ENCODE peak calls at places on chromosomes 6 and 20, in four cellular contexts. M is spleen, O is suprapubic skin, H is SK-N-SH. W is an unnamed sample. For H3K4me1 and H3K9me3, the result is how much of the 10 kb centered on the place peaks cover.

GRCh38 chr6:85418059-85418458 is 31.8 kb upstream of the NT5E start:
- DNase-seq in H (no peak), O (no peak), M (no peak), W (no peak)

GRCh38 chr20:57680131-57680716 is 29.6 kb downstream of the PMEPA1 start:
- DNase-seq in O (no peak), M (no peak), H (no peak), W (peak)

GRCh38 chr6:25925808-25926325 is 4.6 kb downstream of the SLC17A2 start:
- DNase-seq in H (peak), M (no peak), O (no peak), W (no peak)

GRCh38 chr6:52141596-52141995 is 44.6 kb upstream of the IL17A start:
- DNase-seq in H (no peak), M (no peak), O (no peak), W (no peak)

GRCh38 chr6:167978607-167979006 is 18.9 kb upstream of the KIF25 start:
- DNase-seq in O (no peak), M (no peak), H (no peak), W (no peak)

GRCh38 chr6:134908906-134909516 is 40.9 kb downstream of the ALDH8A1 start:
- DNase-seq in M (no peak), O (peak), H (no peak), W (peak)

GRCh38 chr20:2816030-2816582 is at the start of gene TMEM239:
- DNase-seq in H (peak), O (no peak), M (no peak), W (no peak)

GRCh38 chr20:40265872-40266533 is 423.0 kb downstream of the MAFB start:
- DNase-seq in O (no peak), M (no peak), H (peak), W (peak)

GRCh38 chr6:78231002-78231401 is 578.2 kb downstream of the MEI4 start:
- DNase-seq in H (no peak), O (no peak), M (no peak), W (no peak)

GRCh38 chr20:10807013-10807412 is 133.2 kb upstream of the JAG1 start:
- DNase-seq in M (no peak), O (no peak), H (no peak), W (no peak)

GRCh38 chr6:88248709-88249321 is 82.7 kb upstream of the CNR1 start:
- DNase-seq in M (no peak), H (no peak), O (no peak), W (no peak)

GRCh38 chr6:133542056-133542821 is 301.1 kb downstream of the EYA4 start:
- DNase-seq in H (no peak), M (no peak), O (no peak), W (no peak)

GRCh38 chr6:165245716-165246115 is 63.7 kb downstream of the C6orf118 start:
- DNase-seq in H (no peak), O (no peak), M (no peak), W (no peak)

GRCh38 chr20:39893013-39893685 is 795.9 kb downstream of the MAFB start:
- DNase-seq in O (no peak), H (no peak), M (no peak), W (no peak)

GRCh38 chr6:130872250-130873095 is 45.3 kb downstream of the SMLR1 start:
- DNase-seq in M (peak), H (peak), O (peak), W (peak)

GRCh38 chr20:53869466-53870258 is 200.7 kb downstream of the BCAS1 start:
- DNase-seq in O (no peak), H (peak), M (no peak), W (peak)
- H3K4me1 ChIP-seq in O (half or more), H (half or more), M (half or more), W (half or more)

GRCh38 chr20:30599990-30600389 is 657.5 kb upstream of the DEFB115 start:
- DNase-seq in O (no peak), H (no peak), M (no peak), W (no peak)
- H3K9me3 ChIP-seq in O (under half), H (under half), M (under half), W (under half)

DNA sequence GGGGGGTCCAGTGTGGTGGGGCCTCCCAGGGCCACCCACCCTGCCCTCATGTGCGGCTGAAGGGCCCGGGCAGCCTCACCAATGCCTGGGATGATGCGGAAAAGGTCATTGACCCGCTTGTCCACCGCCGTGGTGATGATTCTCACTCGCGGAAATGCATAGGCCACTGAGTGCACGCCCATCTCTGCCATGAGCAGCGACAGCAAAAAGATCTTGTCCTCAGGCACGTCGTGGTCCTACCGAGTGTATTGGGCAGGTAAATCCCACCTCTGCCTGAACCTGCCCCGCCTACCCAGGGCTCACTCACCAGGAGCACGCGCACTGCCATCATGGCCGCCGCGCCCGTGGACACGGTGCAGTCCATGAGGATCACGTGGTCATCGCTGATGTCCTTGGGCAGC is 16.1 kb downstream of the UCKL1 start:
- DNase-seq in O (no peak), H (no peak), M (no peak), W (no peak)
- TF ChIP-seq POLR2AphosphoS5 in O (no peak), H (no peak), M (peak), W (no peak)

GRCh38 chr6:153328194-153328593 is 197.1 kb upstream of the RGS17 start:
- DNase-seq in O (no peak), H (no peak), M (no peak), W (no peak)

GRCh38 chr6:153325661-153326060 is 194.6 kb upstream of the RGS17 start:
- DNase-seq in M (no peak), O (no peak), H (no peak), W (no peak)
- H3K4me1 ChIP-seq in M (under half), O (under half), H (under half), W (under half)

GRCh38 chr6:22132662-22133061 is 164.2 kb downstream of the PRL start:
- DNase-seq in O (no peak), M (no peak), H (no peak), W (no peak)
- H3K9me3 ChIP-seq in O (under half), M (under half), H (under half), W (under half)

W was measured in transverse colon.